ENCODE peak calls at places on chromosome 9, in eight cellular contexts. Q is SW480; K is AG04450; U is Calu3; O is activated CD8-positive, alpha-beta memory T cell treated with anti-CD3 and anti-CD28 coated beads for 1 hour; E is mammary epithelial cell; W is Daoy; J is memory B cell. P is an unnamed sample.

GRCh38 chr9:98087420-98088354 is 31.2 kb downstream of the NANS start:
- DNase-seq in K (no peak), W (no peak), E (peak), J (peak), Q (no peak), U (no peak), O (peak), P (no peak)

GRCh38 chr9:101307041-101307440 is 77.8 kb downstream of the BAAT start:
- DNase-seq in J (no peak), Q (no peak), E (peak), K (no peak), U (no peak), O (no peak), W (no peak), P (no peak)

GRCh38 chr9:87080512-87081225 is 133.4 kb upstream of the GAS1 start:
- DNase-seq in E (no peak), Q (peak), U (peak), J (no peak), K (no peak), W (peak), O (no peak), P (no peak)

GRCh38 chr9:36029202-36029601 is 7.5 kb upstream of the RECK start:
- DNase-seq in W (no peak), O (no peak), Q (no peak), K (no peak), E (no peak), J (no peak), U (no peak), P (no peak)

GRCh38 chr9:76512826-76513225 is 53.8 kb downstream of the GCNT1 start:
- DNase-seq in Q (no peak), J (no peak), O (no peak), K (no peak), E (peak), U (no peak), W (peak), P (no peak)

GRCh38 chr9:38372685-38373619 is 19.6 kb upstream of the ALDH1B1 start:
- DNase-seq in U (no peak), J (no peak), W (no peak), O (no peak), E (no peak), Q (no peak), K (no peak), P (no peak)

GRCh38 chr9:76621011-76621410 is 143.2 kb upstream of the PCA3 start:
- DNase-seq in Q (no peak), O (no peak), J (no peak), E (no peak), U (no peak), W (no peak), K (no peak), P (no peak)

GRCh38 chr9:92659601-92660000 is 10.3 kb downstream of the IPPK start:
- DNase-seq in U (no peak), Q (no peak), J (no peak), O (no peak), E (no peak), K (no peak), W (no peak), P (no peak)

GRCh38 chr9:99445377-99445891 is 223.4 kb downstream of the SEC61B start:
- DNase-seq in W (peak), Q (no peak), E (peak), K (peak), J (no peak), O (no peak), U (no peak), P (no peak)

GRCh38 chr9:12723409-12724028 is 30.3 kb downstream of the TYRP1 start:
- DNase-seq in Q (peak), J (no peak), K (no peak), O (no peak), E (peak), U (no peak), W (no peak), P (no peak)

GRCh38 chr9:130607640-130608420 is 28.5 kb downstream of the FUBP3 start:
- DNase-seq in Q (no peak), K (no peak), U (no peak), O (no peak), J (no peak), W (no peak), E (no peak), P (no peak)

GRCh38 chr9:102106446-102106845 is 368.0 kb upstream of the GRIN3A start:
- DNase-seq in Q (no peak), O (no peak), E (no peak), U (no peak), J (no peak), K (no peak), W (no peak), P (no peak)

GRCh38 chr9:129343697-129344375 is 165.8 kb upstream of the IER5L start:
- DNase-seq in W (no peak), Q (no peak), E (no peak), U (peak), O (no peak), K (no peak), J (no peak), P (no peak)

GRCh38 chr9:135032868-135033460 is 54.5 kb upstream of the OLFM1 start:
- DNase-seq in E (no peak), K (no peak), W (no peak), J (no peak), U (no peak), Q (no peak), O (no peak), P (no peak)

GRCh38 chr9:125343518-125344284 is 82.1 kb downstream of the GAPVD1 start:
- DNase-seq in U (no peak), K (peak), J (no peak), E (peak), O (no peak), Q (no peak), W (peak), P (no peak)

GRCh38 chr9:107488400-107489143 is 997 bp downstream of the KLF4 start:
- DNase-seq in K (no peak), U (peak), E (peak), W (peak), O (no peak), Q (peak), J (peak), P (no peak)

GRCh38 chr9:109476781-109477268 is 21.3 kb downstream of the PTPN3 start:
- DNase-seq in W (no peak), J (no peak), U (peak), O (no peak), Q (peak), E (peak), K (no peak), P (no peak)

GRCh38 chr9:137138701-137139467 is at the start of gene GRIN1:
- DNase-seq in Q (no peak), U (no peak), E (no peak), J (no peak), O (no peak), W (peak), K (no peak), P (no peak)

GRCh38 chr9:121896545-121896943 is 196.6 kb downstream of the TTLL11 start:
- DNase-seq in E (no peak), K (no peak), Q (no peak), O (no peak), U (no peak), J (no peak), W (no peak), P (no peak)

GRCh38 chr9:93593144-93593655 is 16.8 kb downstream of the PHF2 start:
- DNase-seq in U (no peak), K (no peak), O (no peak), E (no peak), W (no peak), Q (no peak), J (no peak), P (no peak)

GRCh38 chr9:119375892-119376291 is 6.7 kb upstream of the BRINP1 start:
- DNase-seq in W (no peak), K (no peak), O (no peak), J (no peak), U (no peak), E (peak), Q (peak), P (no peak)

GRCh38 chr9:90303653-90304052 is 339.0 kb downstream of the DIRAS2 start:
- DNase-seq in Q (no peak), K (no peak), J (no peak), E (no peak), O (no peak), U (no peak), W (no peak), P (no peak)

GRCh38 chr9:38059233-38059936 is 9.6 kb downstream of the SHB start:
- DNase-seq in O (no peak), E (no peak), J (no peak), K (no peak), W (peak), Q (no peak), U (no peak), P (no peak)

GRCh38 chr9:79858509-79858908 is 286.7 kb downstream of the TLE4 start:
- DNase-seq in O (no peak), K (no peak), J (no peak), Q (peak), W (peak), U (peak), E (peak), P (no peak)

GRCh38 chr9:109894444-109894843 is 114.4 kb downstream of the PALM2AKAP2 start:
- DNase-seq in O (no peak), J (no peak), U (no peak), W (no peak), E (no peak), Q (no peak), K (no peak), P (no peak)

GRCh38 chr9:33249983-33250382 is 10.0 kb downstream of the SPINK4 start:
- DNase-seq in Q (no peak), K (no peak), E (no peak), W (no peak), U (no peak), O (no peak), J (no peak), P (no peak)

GRCh38 chr9:28916348-28916747 is 1343.1 kb upstream of the C9orf72 start:
- DNase-seq in O (no peak), Q (no peak), K (no peak), W (no peak), E (no peak), J (no peak), U (peak), P (no peak)

GRCh38 chr9:113559834-113560620 is 96.5 kb downstream of the RGS3 start:
- DNase-seq in E (no peak), W (no peak), Q (no peak), K (no peak), U (no peak), J (no peak), O (no peak), P (no peak)

GRCh38 chr9:37408933-37409710 is 13.4 kb upstream of the GRHPR start:
- DNase-seq in Q (no peak), J (peak), U (no peak), E (no peak), K (no peak), O (peak), W (peak), P (no peak)

GRCh38 chr9:72305102-72305546 is 59.9 kb downstream of the ZFAND5 start:
- DNase-seq in O (no peak), Q (peak), E (no peak), J (peak), K (no peak), W (peak), U (peak), P (peak)

P was measured in cortex of kidney.